ENCODE peak calls at places on chromosome 16, in six cellular contexts. One of them, this sample, is unnamed.
A peak's percentile ranks its signal among the peaks of the same experiment; 100 is the strongest.

GRCh38 chr16:56691885-56692284 is 9.6 kb downstream of the MT1X start:
- DNase-seq in endothelial cell of umbilical vein: no peak
- DNase-seq in cerebellar nuclear complex: no peak
- DNase-seq in NCI-H2081: no peak
- DNase-seq in T-helper 2 cell treated with Interferon-gamma antibody and Interleukin-4, amounts not matched to agents 5 μg/mL and 100 μg/mL, for 36 hours: no peak
- DNase-seq in activated T-cell treated with anti-CD3 and anti-CD28 coated beads, Interleukin-2, amount 50 U/mL, for 72 hours: no peak
- DNase-seq in this sample: no peak

GRCh38 chr16:71626018-71626857 is at the start of gene MARVELD3:
- DNase-seq in T-helper 2 cell treated with Interferon-gamma antibody and Interleukin-4, amounts not matched to agents 5 μg/mL and 100 μg/mL, for 36 hours: no peak
- DNase-seq in activated T-cell treated with anti-CD3 and anti-CD28 coated beads, Interleukin-2, amount 50 U/mL, for 72 hours: peak; percentile 25
- DNase-seq in cerebellar nuclear complex: no peak
- DNase-seq in endothelial cell of umbilical vein: no peak
- DNase-seq in NCI-H2081: peak; percentile 34
- DNase-seq in this sample: no peak

GRCh38 chr16:70685938-70686375 is at the start of gene MTSS2:
- DNase-seq in cerebellar nuclear complex: no peak
- DNase-seq in activated T-cell treated with anti-CD3 and anti-CD28 coated beads, Interleukin-2, amount 50 U/mL, for 72 hours: peak; percentile 28
- DNase-seq in NCI-H2081: peak; percentile 78
- DNase-seq in T-helper 2 cell treated with Interferon-gamma antibody and Interleukin-4, amounts not matched to agents 5 μg/mL and 100 μg/mL, for 36 hours: no peak
- DNase-seq in endothelial cell of umbilical vein: peak; percentile 89
- DNase-seq in this sample: peak; percentile 92

GRCh38 chr16:27106305-27106704 is 39.6 kb downstream of the C16orf82 start:
- DNase-seq in activated T-cell treated with anti-CD3 and anti-CD28 coated beads, Interleukin-2, amount 50 U/mL, for 72 hours: no peak
- DNase-seq in T-helper 2 cell treated with Interferon-gamma antibody and Interleukin-4, amounts not matched to agents 5 μg/mL and 100 μg/mL, for 36 hours: no peak
- DNase-seq in NCI-H2081: no peak
- DNase-seq in cerebellar nuclear complex: no peak
- DNase-seq in endothelial cell of umbilical vein: no peak
- DNase-seq in this sample: no peak

GRCh38 chr16:52497067-52497816 is 49.7 kb downstream of the TOX3 start:
- DNase-seq in activated T-cell treated with anti-CD3 and anti-CD28 coated beads, Interleukin-2, amount 50 U/mL, for 72 hours: no peak
- DNase-seq in endothelial cell of umbilical vein: no peak
- DNase-seq in cerebellar nuclear complex: no peak
- DNase-seq in T-helper 2 cell treated with Interferon-gamma antibody and Interleukin-4, amounts not matched to agents 5 μg/mL and 100 μg/mL, for 36 hours: no peak
- DNase-seq in NCI-H2081: peak; percentile 96
- DNase-seq in this sample: no peak

GRCh38 chr16:49858200-49859129 is 2.6 kb upstream of the ZNF423 start:
- DNase-seq in T-helper 2 cell treated with Interferon-gamma antibody and Interleukin-4, amounts not matched to agents 5 μg/mL and 100 μg/mL, for 36 hours: peak; percentile 30
- DNase-seq in activated T-cell treated with anti-CD3 and anti-CD28 coated beads, Interleukin-2, amount 50 U/mL, for 72 hours: peak; percentile 68
- DNase-seq in cerebellar nuclear complex: no peak
- DNase-seq in NCI-H2081: no peak
- DNase-seq in endothelial cell of umbilical vein: peak; percentile 22
- DNase-seq in this sample: no peak

GRCh38 chr16:30741461-30741914 is 6.7 kb upstream of the PHKG2 start:
- DNase-seq in activated T-cell treated with anti-CD3 and anti-CD28 coated beads, Interleukin-2, amount 50 U/mL, for 72 hours: no peak
- DNase-seq in T-helper 2 cell treated with Interferon-gamma antibody and Interleukin-4, amounts not matched to agents 5 μg/mL and 100 μg/mL, for 36 hours: no peak
- DNase-seq in endothelial cell of umbilical vein: peak; percentile 83
- DNase-seq in NCI-H2081: no peak
- DNase-seq in cerebellar nuclear complex: no peak
- DNase-seq in this sample: peak; percentile 93

GRCh38 chr16:25478476-25478875 is 213.3 kb upstream of the HS3ST4 start:
- DNase-seq in endothelial cell of umbilical vein: no peak
- DNase-seq in T-helper 2 cell treated with Interferon-gamma antibody and Interleukin-4, amounts not matched to agents 5 μg/mL and 100 μg/mL, for 36 hours: no peak
- DNase-seq in NCI-H2081: no peak
- DNase-seq in activated T-cell treated with anti-CD3 and anti-CD28 coated beads, Interleukin-2, amount 50 U/mL, for 72 hours: no peak
- DNase-seq in cerebellar nuclear complex: no peak
- DNase-seq in this sample: no peak

GRCh38 chr16:85136213-85136704 is 24.0 kb upstream of the CIBAR2 start:
- DNase-seq in NCI-H2081: no peak
- DNase-seq in endothelial cell of umbilical vein: no peak
- DNase-seq in cerebellar nuclear complex: no peak
- DNase-seq in activated T-cell treated with anti-CD3 and anti-CD28 coated beads, Interleukin-2, amount 50 U/mL, for 72 hours: no peak
- DNase-seq in T-helper 2 cell treated with Interferon-gamma antibody and Interleukin-4, amounts not matched to agents 5 μg/mL and 100 μg/mL, for 36 hours: no peak
- DNase-seq in this sample: no peak

GRCh38 chr16:51719376-51719775 is 568.3 kb upstream of the SALL1 start:
- DNase-seq in NCI-H2081: no peak
- DNase-seq in cerebellar nuclear complex: no peak
- DNase-seq in T-helper 2 cell treated with Interferon-gamma antibody and Interleukin-4, amounts not matched to agents 5 μg/mL and 100 μg/mL, for 36 hours: no peak
- DNase-seq in activated T-cell treated with anti-CD3 and anti-CD28 coated beads, Interleukin-2, amount 50 U/mL, for 72 hours: no peak
- DNase-seq in endothelial cell of umbilical vein: no peak
- DNase-seq in this sample: no peak

GRCh38 chr16:52528393-52529080 is 18.4 kb downstream of the TOX3 start:
- DNase-seq in NCI-H2081: no peak
- DNase-seq in cerebellar nuclear complex: no peak
- DNase-seq in activated T-cell treated with anti-CD3 and anti-CD28 coated beads, Interleukin-2, amount 50 U/mL, for 72 hours: no peak
- DNase-seq in endothelial cell of umbilical vein: no peak
- DNase-seq in T-helper 2 cell treated with Interferon-gamma antibody and Interleukin-4, amounts not matched to agents 5 μg/mL and 100 μg/mL, for 36 hours: no peak
- DNase-seq in this sample: no peak